ENCODE peak calls at places on chromosome 19, in six cellular contexts. A is heart right ventricle, O is aorta, L is H1, X is breast epithelium, T is tibial artery. R is an unnamed sample.

GRCh38 chr19:28505933-28506332 is 707.0 kb downstream of the UQCRFS1 start:
- DNase-seq in L (no peak), A (no peak), T (no peak), O (no peak), X (no peak), R (no peak)

GRCh38 chr19:35400773-35401100 is 29.9 kb downstream of the GPR42 start:
- DNase-seq in X (no peak), T (no peak), L (no peak), O (no peak), A (no peak), R (no peak)

GRCh38 chr19:46714523-46715106 is 2.3 kb downstream of the PRKD2 start:
- DNase-seq in L (no peak), X (peak; percentile 61), T (no peak), A (no peak), O (peak; percentile 40), R (no peak)

GRCh38 chr19:9986787-9987281 is 23.5 kb downstream of the COL5A3 start:
- DNase-seq in O (peak; percentile 69), X (no peak), L (no peak), A (peak; percentile 54), T (peak; percentile 80), R (peak; percentile 83)

GRCh38 chr19:16851031-16851712 is 22.0 kb downstream of the SIN3B start:
- DNase-seq in A (no peak), X (no peak), O (no peak), T (no peak), L (no peak), R (no peak)

GRCh38 chr19:50512999-50513745 is 541 bp downstream of the ASPDH start:
- DNase-seq in O (no peak), A (no peak), T (no peak), L (no peak), X (no peak), R (no peak)

GRCh38 chr19:49793561-49793840 is 19.6 kb downstream of the FUZ start:
- DNase-seq in O (no peak), L (no peak), A (no peak), X (no peak), T (no peak), R (no peak)

GRCh38 chr19:29769997-29770396 is 41.8 kb upstream of the CCNE1 start:
- DNase-seq in T (no peak), A (no peak), O (no peak), X (no peak), L (no peak), R (peak; percentile 36)

GRCh38 chr19:58356971-58357797 is 3.9 kb upstream of the A1BG start:
- DNase-seq in T (no peak), X (no peak), A (no peak), O (peak; percentile 15), L (no peak), R (peak; percentile 68)

GRCh38 chr19:41238244-41238643 is 19.2 kb downstream of the AXL start:
- DNase-seq in L (no peak), A (no peak), T (no peak), O (no peak), X (no peak), R (no peak)

GRCh38 chr19:10961073-10961762 is 388 bp downstream of the SMARCA4 start:
- DNase-seq in O (peak; percentile 60), T (no peak), A (peak; percentile 33), L (no peak), X (no peak), R (no peak)

GRCh38 chr19:22332924-22333323 is 46.7 kb downstream of the ZNF729 start:
- DNase-seq in A (no peak), O (no peak), T (no peak), L (no peak), X (no peak), R (no peak)

GRCh38 chr19:48445256-48445605 is 552 bp upstream of the GRWD1 start:
- DNase-seq in O (no peak), X (no peak), A (peak; percentile 47), L (no peak), T (no peak), R (peak; percentile 62)

GRCh38 chr19:6065685-6066365 is 44.5 kb downstream of the RFX2 start:
- DNase-seq in X (peak; percentile 51), A (peak; percentile 66), T (peak; percentile 73), O (peak; percentile 73), L (no peak), R (no peak)

GRCh38 chr19:50273821-50274220 is 55.4 kb downstream of the KCNC3 start:
- DNase-seq in A (no peak), X (no peak), O (no peak), L (no peak), T (no peak), R (no peak)

GRCh38 chr19:33683881-33684549 is 62.3 kb downstream of the CHST8 start:
- DNase-seq in X (peak; percentile 72), O (peak; percentile 39), T (no peak), A (peak; percentile 20), L (peak; percentile 61), R (peak; percentile 29)

GRCh38 chr19:1206733-1207301 is 1.2 kb downstream of the STK11 start:
- DNase-seq in L (no peak), X (no peak), O (no peak), A (no peak), T (no peak), R (no peak)

GRCh38 chr19:35144600-35145436 is 1.8 kb downstream of the FXYD7 start:
- DNase-seq in L (no peak), A (no peak), T (no peak), O (no peak), X (no peak), R (peak; percentile 61)

GRCh38 chr19:8196271-8196908 is 12.8 kb upstream of the CERS4 start:
- DNase-seq in L (no peak), X (no peak), O (no peak), A (no peak), T (no peak), R (no peak)

GRCh38 chr19:8192227-8192820 is 16.8 kb upstream of the CERS4 start:
- DNase-seq in O (no peak), T (no peak), L (no peak), X (no peak), A (no peak), R (no peak)

GRCh38 chr19:8194528-8195275 is 14.5 kb upstream of the CERS4 start:
- DNase-seq in X (no peak), T (no peak), A (no peak), O (peak; percentile 58), L (no peak), R (peak; percentile 70)
- H3K27ac ChIP-seq in X (no peak overlapping the region), T (no peak overlapping the region), A (no peak overlapping the region), O (no peak overlapping the region), L (no peak overlapping the region), R (no peak overlapping the region)

GRCh38 chr19:3383121-3383722 is 16.8 kb downstream of the NFIC start:
- DNase-seq in A (peak; percentile 60), T (peak; percentile 87), L (no peak), O (peak; percentile 72), X (no peak), R (peak; percentile 87)

GRCh38 chr19:3387645-3388589 is 21.5 kb downstream of the NFIC start:
- DNase-seq in O (peak; percentile 93), X (peak; percentile 93), A (peak; percentile 79), L (no peak), T (peak; percentile 97), R (peak; percentile 95)

GRCh38 chr19:3389876-3390361 is 23.5 kb downstream of the NFIC start:
- DNase-seq in T (no peak), X (no peak), L (no peak), A (no peak), O (no peak), R (no peak)

GRCh38 chr19:3389446-3389778 is 23.0 kb downstream of the NFIC start:
- DNase-seq in O (no peak), T (no peak), A (no peak), L (no peak), X (no peak), R (no peak)

GRCh38 chr19:3386447-3387234 is 20.3 kb downstream of the NFIC start:
- DNase-seq in X (no peak), A (peak; percentile 68), L (no peak), T (no peak), O (no peak), R (no peak)
- H3K27ac ChIP-seq in X (peak overlapping the region; percentile 89), A (peak overlapping the region; percentile 85), L (no peak overlapping the region), T (peak overlapping the region; percentile 100), O (peak overlapping the region; percentile 55), R (peak overlapping the region; percentile 79)

GRCh38 chr19:8391274-8392016 is 1.3 kb downstream of the RAB11B start:
- DNase-seq in L (no peak), X (no peak), T (no peak), A (no peak), O (no peak), R (no peak)
- H3K27ac ChIP-seq in L (peak overlapping the region; percentile 47), X (peak overlapping the region; percentile 100), T (peak overlapping the region; percentile 99), A (peak overlapping the region; percentile 100), O (peak overlapping the region; percentile 73), R (peak overlapping the region; percentile 68)

GRCh38 chr19:39607021-39607420 is 4.7 kb downstream of the LGALS13 start:
- DNase-seq in X (no peak), T (no peak), L (no peak), A (no peak), O (no peak), R (no peak)
- H3K27ac ChIP-seq in X (no peak overlapping the region), T (no peak overlapping the region), L (no peak overlapping the region), A (no peak overlapping the region), O (no peak overlapping the region), R (no peak overlapping the region)

GRCh38 chr19:55272142-55272541 is 7.8 kb downstream of the HSPBP1 start:
- DNase-seq in X (no peak), O (no peak), T (no peak), L (no peak), A (no peak), R (no peak)

GRCh38 chr19:55269299-55269698 is 10.5 kb upstream of the PPP6R1 start:
- DNase-seq in X (no peak), T (no peak), L (no peak), A (no peak), O (no peak), R (no peak)

GRCh38 chr19:55273978-55274707 is 5.8 kb downstream of the HSPBP1 start:
- DNase-seq in A (no peak), L (no peak), O (no peak), T (no peak), X (no peak), R (no peak)

GRCh38 chr19:55266840-55267239 is 8.0 kb upstream of the PPP6R1 start:
- DNase-seq in A (no peak), X (no peak), L (no peak), T (no peak), O (no peak), R (no peak)

DNA sequence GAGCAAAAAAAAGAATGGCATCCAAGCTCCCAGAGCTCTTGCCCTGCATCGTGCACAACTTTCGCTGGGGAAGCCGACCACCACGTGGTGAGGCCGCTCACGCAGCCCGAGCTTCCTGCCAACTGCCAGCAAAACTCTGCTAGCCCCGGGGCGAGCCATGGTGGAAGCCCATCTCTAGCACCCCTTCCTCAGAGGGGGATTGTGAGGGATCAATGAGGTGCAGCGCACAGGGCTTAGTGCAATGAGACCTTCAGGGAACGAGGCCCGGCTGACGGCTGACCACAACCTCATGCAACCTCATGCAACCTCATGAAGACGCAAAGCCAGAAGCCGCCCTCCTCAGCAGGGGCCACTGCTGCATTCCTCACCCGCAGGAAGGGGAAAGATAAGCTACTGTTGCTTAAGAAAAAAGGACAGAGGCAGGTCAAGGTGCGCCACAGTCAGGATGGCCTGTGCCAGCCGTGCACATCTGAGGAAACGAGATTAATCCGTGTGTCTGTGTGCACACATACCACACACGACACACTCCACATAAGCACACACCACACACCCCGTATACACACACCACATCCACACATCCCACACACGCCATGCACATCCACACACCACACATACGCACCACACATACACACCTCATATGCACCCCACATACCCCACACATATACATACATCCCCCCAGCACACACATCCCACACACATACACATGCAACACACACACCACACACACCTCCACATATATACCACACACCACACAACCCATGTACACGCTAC is 9.6 kb downstream of the HSPBP1 start:
- DNase-seq in O (no peak), A (no peak), X (no peak), T (no peak), L (no peak), R (no peak)
- H3K27ac ChIP-seq in O (no peak overlapping the region), A (no peak overlapping the region), X (no peak overlapping the region), T (no peak overlapping the region), L (no peak overlapping the region), R (no peak overlapping the region)

GRCh38 chr19:18494267-18494607 is 27.6 kb downstream of the ELL start:
- DNase-seq in A (no peak), X (no peak), T (no peak), L (no peak), O (no peak), R (no peak)
- H3K27ac ChIP-seq in A (peak overlapping the region; percentile 65), X (peak overlapping the region; percentile 50), T (no peak overlapping the region), L (no peak overlapping the region), O (no peak overlapping the region), R (no peak overlapping the region)